ENCODE peak calls at places on chromosomes 5 and 9, in nine cellular contexts. J is lower lobe of right lung; V is sigmoid colon; B is HCT116; O is CD4-positive, alpha-beta T cell; E is GM12865; F is Calu3; T is mesothelial cell of epicardium; S is AG09309. X is an unnamed sample.

GRCh38 chr5:26343801-26344310 is 694.5 kb downstream of the CDH9 start:
- DNase-seq in J (no peak), V (no peak), B (no peak), O (no peak), E (no peak), F (no peak), T (no peak), S (no peak), X (no peak)

GRCh38 chr5:89572696-89573095 is 689.7 kb upstream of the MEF2C start:
- DNase-seq in J (no peak), V (no peak), B (no peak), O (no peak), E (no peak), F (no peak), T (no peak), S (peak), X (no peak)

GRCh38 chr5:124238350-124238749 is 508.1 kb downstream of the ZNF608 start:
- DNase-seq in J (no peak), V (no peak), B (no peak), O (no peak), E (no peak), F (no peak), T (no peak), S (no peak), X (no peak)

GRCh38 chr5:100791376-100791775 is 111.7 kb downstream of the ST8SIA4 start:
- DNase-seq in J (no peak), V (no peak), B (no peak), O (no peak), E (no peak), F (no peak), T (no peak), S (no peak), X (no peak)

GRCh38 chr5:81038495-81038894 is 78.3 kb downstream of the RASGRF2 start:
- DNase-seq in J (no peak), V (no peak), B (no peak), O (no peak), E (no peak), F (no peak), T (no peak), S (no peak), X (no peak)

GRCh38 chr5:112691758-112692157 is 45.9 kb upstream of the APC start:
- DNase-seq in J (no peak), V (no peak), B (no peak), O (no peak), E (peak), F (peak), T (no peak), S (no peak), X (peak)

GRCh38 chr5:473344-474192 is 30.6 kb downstream of the EXOC3 start:
- DNase-seq in J (peak), V (peak), B (no peak), O (peak), E (peak), F (peak), T (peak), S (peak), X (peak)

GRCh38 chr9:134329886-134330285 is 3.6 kb downstream of the RXRA start:
- DNase-seq in J (no peak), V (no peak), B (no peak), O (no peak), E (no peak), F (no peak), T (no peak), S (no peak), X (no peak)

GRCh38 chr5:19555436-19555835 is 432.6 kb downstream of the CDH18 start:
- DNase-seq in J (no peak), V (no peak), B (no peak), O (no peak), E (no peak), F (no peak), T (no peak), S (no peak), X (no peak)

GRCh38 chr9:4507306-4507705 is 17.0 kb downstream of the SLC1A1 start:
- DNase-seq in J (no peak), V (no peak), B (no peak), O (no peak), E (no peak), F (no peak), T (no peak), S (no peak), X (no peak)

GRCh38 chr9:98494852-98495251 is 213.9 kb downstream of the GABBR2 start:
- DNase-seq in J (no peak), V (no peak), B (no peak), O (no peak), E (no peak), F (no peak), T (peak), S (no peak), X (no peak)

GRCh38 chr9:86252870-86253269 is 6.6 kb downstream of the C9orf153 start:
- DNase-seq in J (no peak), V (no peak), B (no peak), O (no peak), E (no peak), F (no peak), T (no peak), S (no peak), X (no peak)

GRCh38 chr9:88988796-88989641 is 2.2 kb upstream of the S1PR3 start:
- DNase-seq in J (no peak), V (no peak), B (no peak), O (no peak), E (peak), F (no peak), T (no peak), S (peak), X (no peak)

GRCh38 chr5:117590944-117591343 is 1016.3 kb upstream of the SEMA6A start:
- DNase-seq in J (no peak), V (no peak), B (peak), O (no peak), E (peak), F (peak), T (no peak), S (no peak), X (no peak)

GRCh38 chr9:20478780-20479179 is 143.5 kb downstream of the MLLT3 start:
- DNase-seq in J (no peak), V (no peak), B (no peak), O (no peak), E (no peak), F (no peak), T (no peak), S (no peak), X (no peak)
- TF ChIP-seq CTCF in J (no peak), V (no peak), B (no peak), O (no peak), E (no peak), F (no peak), T (no peak), S (no peak), X (no peak)

GRCh38 chr5:87844449-87844848 is 424.2 kb downstream of the TMEM161B start:
- DNase-seq in J (no peak), V (no peak), B (peak), O (no peak), E (no peak), F (no peak), T (no peak), S (no peak), X (no peak)
- TF ChIP-seq CTCF in J (no peak), V (no peak), B (peak), O (no peak), E (no peak), F (no peak), T (no peak), S (no peak), X (no peak)

GRCh38 chr5:93653716-93654115 is 70.7 kb downstream of the NR2F1 start:
- DNase-seq in J (no peak), V (no peak), B (no peak), O (no peak), E (no peak), F (no peak), T (no peak), S (no peak), X (no peak)
- TF ChIP-seq CTCF in J (no peak), V (no peak), B (no peak), O (no peak), E (no peak), F (no peak), T (no peak), S (no peak), X (no peak)

GRCh38 chr5:153782589-153783238 is 256.0 kb downstream of the FAM114A2 start:
- DNase-seq in J (no peak), V (no peak), B (no peak), O (no peak), E (no peak), F (no peak), T (no peak), S (no peak), X (peak)
- TF ChIP-seq CTCF in J (no peak), V (no peak), B (no peak), O (no peak), E (no peak), F (no peak), T (no peak), S (no peak), X (no peak)

GRCh38 chr5:72621576-72621975 is 114.4 kb upstream of the ZNF366 start:
- DNase-seq in J (no peak), V (no peak), B (no peak), O (no peak), E (no peak), F (no peak), T (no peak), S (no peak), X (no peak)

GRCh38 chr5:72625369-72625768 is 118.2 kb upstream of the ZNF366 start:
- DNase-seq in J (no peak), V (no peak), B (no peak), O (no peak), E (no peak), F (no peak), T (no peak), S (no peak), X (no peak)

GRCh38 chr5:72622152-72622760 is 115.0 kb upstream of the ZNF366 start:
- DNase-seq in J (no peak), V (no peak), B (no peak), O (no peak), E (no peak), F (no peak), T (no peak), S (no peak), X (no peak)

GRCh38 chr5:72624641-72625236 is 117.5 kb upstream of the ZNF366 start:
- DNase-seq in J (no peak), V (peak), B (no peak), O (no peak), E (no peak), F (no peak), T (no peak), S (peak), X (no peak)

GRCh38 chr5:72623936-72624335 is 116.7 kb upstream of the ZNF366 start:
- DNase-seq in J (no peak), V (no peak), B (no peak), O (no peak), E (no peak), F (no peak), T (no peak), S (no peak), X (no peak)
- TF ChIP-seq CTCF in J (no peak), V (no peak), B (no peak), O (no peak), E (no peak), F (no peak), T (no peak), S (no peak), X (no peak)

DNA sequence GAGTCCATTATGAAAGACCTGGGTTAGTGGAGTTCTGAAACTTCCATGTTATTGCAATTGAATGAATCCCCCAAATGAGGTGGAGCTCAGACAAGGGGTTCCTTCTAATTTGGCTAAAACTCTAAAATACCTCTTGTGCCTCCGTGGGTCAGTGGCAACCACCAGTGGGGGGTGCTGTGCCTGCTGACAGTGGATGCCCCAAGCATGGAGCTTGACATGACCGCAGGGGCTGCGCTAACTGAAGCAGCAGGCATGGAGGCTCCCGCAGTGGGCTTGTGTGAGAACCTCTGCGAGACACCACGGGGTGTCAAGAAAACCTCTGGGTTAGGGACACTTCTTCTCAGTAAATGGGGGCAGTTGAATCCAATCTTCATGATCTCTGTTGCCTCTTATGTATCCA is 200.5 kb downstream of the DRD1 start:
- DNase-seq in J (no peak), V (no peak), B (no peak), O (no peak), E (no peak), F (no peak), T (no peak), S (no peak), X (no peak)
- TF ChIP-seq CTCF in J (no peak), V (no peak), B (peak), O (no peak), E (no peak), F (no peak), T (no peak), S (no peak), X (no peak)

GRCh38 chr9:128317629-128318028 is 4.6 kb downstream of the TRUB2 start:
- DNase-seq in J (no peak), V (no peak), B (no peak), O (no peak), E (no peak), F (no peak), T (no peak), S (no peak), X (no peak)
- TF ChIP-seq CTCF in J (no peak), V (no peak), B (no peak), O (no peak), E (no peak), F (no peak), T (no peak), S (no peak), X (no peak)

DNA sequence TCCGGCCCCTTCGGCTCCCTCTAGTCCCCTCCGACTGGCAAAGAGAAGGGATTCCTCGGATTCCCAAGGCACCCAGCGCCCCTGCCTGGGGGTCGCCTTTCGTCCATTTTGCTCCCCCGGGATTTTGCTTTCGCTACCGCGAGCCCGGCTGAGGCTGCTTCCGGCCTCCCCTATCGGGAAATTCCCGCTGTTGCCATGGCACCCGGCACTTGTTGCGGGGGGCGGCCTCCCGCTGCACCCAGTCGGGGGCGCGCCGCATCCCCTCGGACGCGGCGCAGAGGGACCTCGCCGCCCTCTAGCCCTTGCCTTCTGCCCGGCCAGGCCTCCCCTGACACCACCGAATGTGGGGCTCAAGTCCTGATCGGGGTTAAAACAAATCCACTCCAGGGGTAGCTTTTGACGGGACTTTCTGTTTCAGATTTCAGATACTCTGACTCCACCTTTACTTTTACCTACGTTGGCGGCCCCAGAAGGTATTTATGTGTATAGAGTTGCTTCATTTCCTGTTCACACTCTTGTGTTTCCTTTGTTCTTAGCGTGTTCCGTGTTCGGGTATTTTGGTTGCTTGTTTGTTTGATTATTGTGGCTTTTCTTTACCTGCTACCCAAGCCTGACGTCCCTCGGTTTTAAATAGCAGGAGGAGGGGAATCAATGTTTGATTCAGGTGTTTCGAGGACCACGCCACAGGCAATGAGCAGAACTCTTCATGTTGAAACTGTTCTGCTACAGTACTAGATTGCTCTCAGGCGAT is 1.4 kb downstream of the PARP8 start:
- DNase-seq in J (peak), V (peak), B (no peak), O (peak), E (peak), F (peak), T (peak), S (no peak), X (peak)
- TF ChIP-seq CTCF in J (no peak), V (no peak), B (no peak), O (no peak), E (no peak), F (no peak), T (no peak), S (no peak), X (no peak)

GRCh38 chr5:115888027-115888426 is 46.3 kb downstream of the AP3S1 start:
- DNase-seq in J (no peak), V (no peak), B (peak), O (no peak), E (no peak), F (no peak), T (no peak), S (peak), X (no peak)
- TF ChIP-seq CTCF in J (no peak), V (no peak), B (no peak), O (no peak), E (no peak), F (peak), T (no peak), S (peak), X (no peak)

X was measured in endothelial cell.